ENCODE peak calls at places on chromosome 4, in five cellular contexts. V is cerebellum, S is GM23248, J is occipital lobe, F is SJSA1. N is an unnamed sample.

GRCh38 chr4:138310498-138310897 is 68.3 kb upstream of the SLC7A11 start:
- DNase-seq in V (no peak), J (no peak), F (no peak), S (peak; percentile 58), N (no peak)

GRCh38 chr4:87497141-87497540 is 32.0 kb downstream of the SPARCL1 start:
- DNase-seq in S (no peak), J (no peak), V (no peak), F (no peak), N (no peak)

GRCh38 chr4:155025762-155026457 is 182.5 kb upstream of the NPY2R start:
- DNase-seq in J (no peak), F (no peak), S (peak; percentile 51), V (no peak), N (no peak)

GRCh38 chr4:125750827-125751466 is 436.2 kb downstream of the FAT4 start:
- DNase-seq in F (peak; percentile 53), J (no peak), V (no peak), S (peak; percentile 70), N (no peak)

GRCh38 chr4:107616838-107617389 is 103.1 kb downstream of the PAPSS1 start:
- DNase-seq in J (no peak), V (no peak), F (no peak), S (no peak), N (no peak)

GRCh38 chr4:94534401-94535312 is 82.9 kb downstream of the PDLIM5 start:
- DNase-seq in S (no peak), V (no peak), J (no peak), F (no peak), N (no peak)

GRCh38 chr4:7777017-7777710 is 162.5 kb downstream of the AFAP1 start:
- DNase-seq in V (peak; percentile 35), F (no peak), J (no peak), S (no peak), N (no peak)

GRCh38 chr4:103786014-103786413 is 66.2 kb upstream of the TACR3 start:
- DNase-seq in V (no peak), J (no peak), S (peak; percentile 69), F (no peak), N (peak; percentile 47)

GRCh38 chr4:73347497-73347896 is 56.6 kb upstream of the ALB start:
- DNase-seq in S (no peak), F (no peak), J (no peak), V (no peak), N (no peak)

GRCh38 chr4:143473334-143474126 is 40.0 kb upstream of the SMARCA5 start:
- DNase-seq in J (no peak), F (no peak), V (no peak), S (no peak), N (no peak)

GRCh38 chr4:22625301-22625700 is 67.4 kb upstream of the GBA3 start:
- DNase-seq in F (no peak), J (no peak), S (peak; percentile 3), V (no peak), N (no peak)